ENCODE peak calls at places on chromosomes 6 and 20, in eight cellular contexts. One of them, this sample, is unnamed.

GRCh38 chr20:24651171-24651972 is 181.9 kb downstream of the SYNDIG1 start:
- DNase-seq in AG08396: peak
- DNase-seq in hypothalamus: no peak
- DNase-seq in COR-L47: no peak
- DNase-seq in sciatic nerve: no peak
- DNase-seq in fibroblast of the aortic adventitia: peak
- DNase-seq in stimulated activated CD8-positive, alpha-beta memory T cell treated with anti-CD3 and anti-CD28 coated beads, Interleukin-2, amount 100 ng/mL, for 1 hour: no peak
- DNase-seq in transverse colon: no peak
- DNase-seq in this sample: no peak

GRCh38 chr20:38252292-38253288 is 7.9 kb downstream of the KIAA1755 start:
- DNase-seq in fibroblast of the aortic adventitia: peak
- DNase-seq in transverse colon: no peak
- DNase-seq in hypothalamus: peak
- DNase-seq in sciatic nerve: no peak
- DNase-seq in AG08396: no peak
- DNase-seq in COR-L47: no peak
- DNase-seq in stimulated activated CD8-positive, alpha-beta memory T cell treated with anti-CD3 and anti-CD28 coated beads, Interleukin-2, amount 100 ng/mL, for 1 hour: no peak
- DNase-seq in this sample: no peak

GRCh38 chr6:87152528-87152950 is 2.8 kb upstream of the ZNF292 start:
- DNase-seq in AG08396: no peak
- DNase-seq in sciatic nerve: no peak
- DNase-seq in hypothalamus: no peak
- DNase-seq in stimulated activated CD8-positive, alpha-beta memory T cell treated with anti-CD3 and anti-CD28 coated beads, Interleukin-2, amount 100 ng/mL, for 1 hour: no peak
- DNase-seq in transverse colon: no peak
- DNase-seq in COR-L47: no peak
- DNase-seq in fibroblast of the aortic adventitia: peak
- DNase-seq in this sample: no peak

GRCh38 chr20:6966721-6967120 is 199.2 kb downstream of the BMP2 start:
- DNase-seq in AG08396: no peak
- DNase-seq in hypothalamus: no peak
- DNase-seq in stimulated activated CD8-positive, alpha-beta memory T cell treated with anti-CD3 and anti-CD28 coated beads, Interleukin-2, amount 100 ng/mL, for 1 hour: no peak
- DNase-seq in COR-L47: no peak
- DNase-seq in transverse colon: no peak
- DNase-seq in fibroblast of the aortic adventitia: peak
- DNase-seq in sciatic nerve: no peak
- DNase-seq in this sample: no peak

GRCh38 chr6:36927114-36927513 is 27.4 kb upstream of the PI16 start:
- DNase-seq in hypothalamus: no peak
- DNase-seq in COR-L47: no peak
- DNase-seq in sciatic nerve: no peak
- DNase-seq in AG08396: no peak
- DNase-seq in transverse colon: no peak
- DNase-seq in stimulated activated CD8-positive, alpha-beta memory T cell treated with anti-CD3 and anti-CD28 coated beads, Interleukin-2, amount 100 ng/mL, for 1 hour: no peak
- DNase-seq in fibroblast of the aortic adventitia: no peak
- DNase-seq in this sample: no peak

GRCh38 chr20:63898882-63899558 is 4.1 kb downstream of the DNAJC5 start:
- DNase-seq in AG08396: no peak
- DNase-seq in stimulated activated CD8-positive, alpha-beta memory T cell treated with anti-CD3 and anti-CD28 coated beads, Interleukin-2, amount 100 ng/mL, for 1 hour: no peak
- DNase-seq in hypothalamus: no peak
- DNase-seq in fibroblast of the aortic adventitia: no peak
- DNase-seq in sciatic nerve: no peak
- DNase-seq in transverse colon: no peak
- DNase-seq in COR-L47: no peak
- DNase-seq in this sample: no peak

GRCh38 chr6:134539865-134540323 is 222.0 kb upstream of the SGK1 start:
- DNase-seq in sciatic nerve: peak
- DNase-seq in transverse colon: no peak
- DNase-seq in AG08396: no peak
- DNase-seq in COR-L47: no peak
- DNase-seq in fibroblast of the aortic adventitia: no peak
- DNase-seq in stimulated activated CD8-positive, alpha-beta memory T cell treated with anti-CD3 and anti-CD28 coated beads, Interleukin-2, amount 100 ng/mL, for 1 hour: no peak
- DNase-seq in hypothalamus: peak
- DNase-seq in this sample: peak

GRCh38 chr20:52193133-52193532 is 1.6 kb upstream of the ZFP64 start:
- DNase-seq in fibroblast of the aortic adventitia: no peak
- DNase-seq in sciatic nerve: no peak
- DNase-seq in hypothalamus: no peak
- DNase-seq in transverse colon: no peak
- DNase-seq in stimulated activated CD8-positive, alpha-beta memory T cell treated with anti-CD3 and anti-CD28 coated beads, Interleukin-2, amount 100 ng/mL, for 1 hour: no peak
- DNase-seq in COR-L47: no peak
- DNase-seq in AG08396: no peak
- DNase-seq in this sample: no peak

This sample was measured in mucosa of gallbladder.